ENCODE peak calls at places on chromosomes 2 and 18, in seven cellular contexts. C is IMR-90; Z is cardiac muscle cell; W is HepG2; B is CD8-positive, alpha-beta T cell; G is A549; A is K562. P is an unnamed sample.

GRCh38 chr2:112137516-112138142 is 556 bp upstream of the FBLN7 start:
- DNase-seq in C (peak; percentile 37), Z (no peak), W (peak; percentile 35), B (peak; percentile 30), G (no peak), A (no peak), P (no peak)

GRCh38 chr2:231917280-231918088 is 8.7 kb downstream of the NPPC start:
- DNase-seq in C (no peak), Z (no peak), W (no peak), B (no peak), G (no peak), A (peak; percentile 37), P (peak; percentile 39)

GRCh38 chr2:30565860-30566358 is 118.9 kb downstream of the LCLAT1 start:
- DNase-seq in C (peak; percentile 22), Z (no peak), W (no peak), B (no peak), G (no peak), A (no peak), P (no peak)

GRCh38 chr2:75100691-75101236 is 98.6 kb downstream of the TACR1 start:
- DNase-seq in C (no peak), Z (no peak), W (no peak), B (no peak), G (no peak), A (no peak), P (no peak)

GRCh38 chr2:107218208-107218607 is 332.2 kb upstream of the ST6GAL2 start:
- DNase-seq in C (no peak), Z (no peak), W (no peak), B (no peak), G (no peak), A (no peak), P (no peak)

GRCh38 chr2:9909106-9909505 is 42.4 kb upstream of the GRHL1 start:
- DNase-seq in C (peak; percentile 61), Z (no peak), W (no peak), B (no peak), G (no peak), A (no peak), P (no peak)

GRCh38 chr2:38713311-38713710 is 37.9 kb downstream of the SRSF7 start:
- DNase-seq in C (no peak), Z (no peak), W (no peak), B (no peak), G (no peak), A (no peak), P (no peak)

GRCh38 chr2:224442092-224442999 is 40.4 kb upstream of the FAM124B start:
- DNase-seq in C (no peak), Z (no peak), W (no peak), B (peak; percentile 25), G (no peak), A (no peak), P (peak; percentile 24)

GRCh38 chr18:47983946-47984345 is 53.5 kb upstream of the SMAD2 start:
- DNase-seq in C (no peak), Z (no peak), W (no peak), B (no peak), G (no peak), A (no peak), P (peak; percentile 58)

GRCh38 chr2:184859187-184859586 is 260.9 kb downstream of the ZNF804A start:
- DNase-seq in C (no peak), Z (no peak), W (no peak), B (no peak), G (no peak), A (no peak), P (no peak)

DNA sequence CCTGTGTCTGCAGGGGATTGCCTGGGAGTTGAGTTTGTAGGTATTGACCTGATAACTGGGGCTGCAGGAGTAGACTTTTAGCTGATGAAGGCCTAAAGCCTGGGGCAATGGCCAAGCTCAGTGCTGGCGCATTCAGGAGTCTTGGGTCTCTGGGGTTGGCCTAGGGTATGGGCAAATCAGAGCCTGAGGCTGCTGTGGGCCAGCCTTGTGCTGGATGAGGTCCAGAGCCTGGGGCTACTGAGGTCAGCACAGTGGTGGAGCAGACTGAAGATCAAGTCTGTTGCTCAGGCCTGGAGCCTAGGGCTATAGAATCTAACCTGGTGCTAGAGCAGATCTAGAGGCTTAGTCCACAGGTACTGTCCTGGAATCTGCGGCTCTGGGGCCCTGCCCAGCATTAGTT is 262.4 kb downstream of the ZNF804A start:
- DNase-seq in C (no peak), Z (no peak), W (no peak), B (no peak), G (no peak), A (no peak), P (no peak)
- H3K9me3 ChIP-seq in C (peaks cover 8% of the 10 kb centered on the region), Z (no peaks in the 10 kb centered on the region), W (peaks cover 52% of the 10 kb centered on the region), B (peaks cover 4% of the 10 kb centered on the region), G (peaks cover 4% of the 10 kb centered on the region), A (peaks cover 7% of the 10 kb centered on the region), P (no peaks in the 10 kb centered on the region)

GRCh38 chr2:119431155-119431975 is at the start of gene TMEM37:
- DNase-seq in C (peak; percentile 15), Z (peak; percentile 91), W (peak; percentile 79), B (no peak), G (peak; percentile 56), A (peak; percentile 97), P (peak; percentile 71)
- H3K4me1 ChIP-seq in C (peaks cover 3% of the 10 kb centered on the region), Z (peaks cover 25% of the 10 kb centered on the region), W (peaks cover 88% of the 10 kb centered on the region), B (no peaks in the 10 kb centered on the region), G (peaks cover 38% of the 10 kb centered on the region), A (peaks cover 33% of the 10 kb centered on the region), P (no peaks in the 10 kb centered on the region)

GRCh38 chr2:63192169-63192888 is 141.7 kb downstream of the OTX1 start:
- DNase-seq in C (no peak), Z (peak; percentile 3), W (peak; percentile 94), B (no peak), G (no peak), A (no peak), P (no peak)

GRCh38 chr2:63186331-63186730 is 135.7 kb downstream of the OTX1 start:
- DNase-seq in C (no peak), Z (no peak), W (no peak), B (no peak), G (no peak), A (no peak), P (no peak)

GRCh38 chr2:63192889-63193778 is 142.5 kb downstream of the OTX1 start:
- DNase-seq in C (no peak), Z (no peak), W (peak; percentile 97), B (no peak), G (no peak), A (no peak), P (no peak)

GRCh38 chr2:63194175-63194574 is 143.5 kb downstream of the OTX1 start:
- DNase-seq in C (no peak), Z (no peak), W (peak; percentile 76), B (no peak), G (no peak), A (no peak), P (no peak)

GRCh38 chr2:63189026-63189425 is 138.4 kb downstream of the OTX1 start:
- DNase-seq in C (peak; percentile 44), Z (peak; percentile 25), W (peak; percentile 71), B (no peak), G (peak; percentile 48), A (peak; percentile 20), P (peak; percentile 43)
- TF ChIP-seq CTCF in C (peak; percentile 65), Z (peak; percentile 95), W (peak; percentile 92), B (no peak), G (peak; percentile 89), A (peak; percentile 78), P (peak; percentile 81)

DNA sequence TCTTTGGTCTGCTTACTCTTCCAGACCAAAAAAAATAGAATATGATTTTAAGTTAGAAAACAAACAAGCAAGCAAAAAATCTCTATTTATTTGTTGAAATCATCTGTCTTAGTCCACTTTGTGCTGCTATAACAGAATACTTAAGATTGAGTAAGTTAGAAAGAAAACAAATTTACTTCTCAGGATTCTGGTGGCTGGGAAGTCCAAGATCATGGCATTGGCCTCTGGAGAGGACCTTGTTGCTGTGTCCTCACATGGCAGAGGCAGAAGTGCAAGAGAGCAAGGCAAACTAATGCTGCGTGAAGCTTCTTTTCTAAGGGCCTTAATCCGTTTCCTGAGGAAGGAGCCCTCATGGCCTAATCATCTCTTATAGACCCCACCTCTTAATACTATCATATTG is 156.2 kb downstream of the SPP2 start:
- DNase-seq in C (no peak), Z (no peak), W (no peak), B (no peak), G (no peak), A (no peak), P (no peak)
- H3K9me3 ChIP-seq in C (peaks cover 2% of the 10 kb centered on the region), Z (no peaks in the 10 kb centered on the region), W (no peaks in the 10 kb centered on the region), B (peaks cover 5% of the 10 kb centered on the region), G (peaks cover 22% of the 10 kb centered on the region), A (no peaks in the 10 kb centered on the region), P (no peaks in the 10 kb centered on the region)

GRCh38 chr2:181857471-181857870 is 34.1 kb upstream of the ITPRID2 start:
- DNase-seq in C (peak; percentile 58), Z (no peak), W (no peak), B (no peak), G (no peak), A (no peak), P (no peak)
- H3K4me1 ChIP-seq in C (no peaks in the 10 kb centered on the region), Z (peaks cover 11% of the 10 kb centered on the region), W (no peaks in the 10 kb centered on the region), B (no peaks in the 10 kb centered on the region), G (peaks cover 10% of the 10 kb centered on the region), A (no peaks in the 10 kb centered on the region), P (no peaks in the 10 kb centered on the region)

DNA sequence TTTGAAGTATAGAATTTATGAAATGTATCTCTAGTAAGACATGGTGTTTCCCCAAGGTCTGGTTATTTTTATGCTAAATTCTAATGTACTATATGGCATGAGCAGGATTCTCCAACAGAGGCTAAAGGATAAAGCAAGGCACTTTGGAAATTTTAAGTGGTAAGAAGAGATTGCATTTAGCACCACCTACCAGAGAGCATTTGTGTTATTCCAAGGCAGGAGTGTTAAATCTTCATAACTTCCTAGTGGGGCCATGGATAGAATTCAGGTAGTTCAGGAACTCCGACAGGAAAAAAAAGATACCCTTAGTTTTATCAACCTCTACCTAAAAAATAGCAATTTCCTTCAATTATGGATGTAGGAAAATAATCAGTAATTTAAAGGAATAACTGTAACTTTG is 497.4 kb upstream of the CRIM1 start:
- DNase-seq in C (no peak), Z (no peak), W (no peak), B (no peak), G (no peak), A (no peak), P (no peak)
- TF ChIP-seq CTCF in C (no peak), Z (peak; percentile 12), W (no peak), B (no peak), G (no peak), A (no peak), P (no peak)

DNA sequence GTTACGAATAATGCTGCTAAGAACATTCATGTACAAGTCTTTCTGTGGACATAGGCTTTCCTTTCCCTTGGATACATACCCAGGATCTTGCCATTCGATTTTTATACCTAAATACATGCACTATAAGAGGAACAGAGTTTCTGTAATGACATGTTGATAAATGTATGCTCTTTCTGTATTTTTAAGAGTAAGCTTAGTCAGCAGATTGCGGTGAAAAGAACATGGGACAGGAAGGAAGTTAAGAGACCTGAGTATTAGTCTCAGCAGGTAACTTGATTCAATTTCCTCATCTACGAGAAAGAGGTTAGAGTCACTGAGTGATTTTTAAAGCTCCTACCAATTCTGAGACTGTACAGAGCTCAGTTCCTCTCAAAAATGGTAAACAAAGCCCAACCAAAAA is 2.6 kb upstream of the TLK1 start:
- DNase-seq in C (no peak), Z (no peak), W (no peak), B (no peak), G (no peak), A (no peak), P (no peak)
- H3K9me3 ChIP-seq in C (no peaks in the 10 kb centered on the region), Z (no peaks in the 10 kb centered on the region), W (no peaks in the 10 kb centered on the region), B (no peaks in the 10 kb centered on the region), G (no peaks in the 10 kb centered on the region), A (no peaks in the 10 kb centered on the region), P (no peaks in the 10 kb centered on the region)

GRCh38 chr2:11379558-11379957 is 35.1 kb upstream of the ROCK2 start:
- DNase-seq in C (peak; percentile 47), Z (no peak), W (no peak), B (no peak), G (no peak), A (no peak), P (no peak)
- H3K4me1 ChIP-seq in C (peaks cover 29% of the 10 kb centered on the region), Z (peaks cover 10% of the 10 kb centered on the region), W (peaks cover 75% of the 10 kb centered on the region), B (no peaks in the 10 kb centered on the region), G (peaks cover 25% of the 10 kb centered on the region), A (peaks cover 6% of the 10 kb centered on the region), P (no peaks in the 10 kb centered on the region)

P was measured in BE2C.